ENCODE peak calls at places on chromosomes 3 and 15, in nine cellular contexts. A is GM12864; Y is fibroblast of the aortic adventitia; D is CD8-positive, alpha-beta T cell; T is heart right ventricle; U is neural progenitor cell; K is breast epithelium; E is A549; B is AG10803. Z is an unnamed sample.

GRCh38 chr3:97687734-97688133 is 76.8 kb upstream of the ARL6 start:
- DNase-seq in K (no peak), B (no peak), A (no peak), U (no peak), Y (no peak), T (no peak), E (no peak), D (no peak), Z (no peak)

GRCh38 chr15:78353093-78353492 is 12.9 kb downstream of the CRABP1 start:
- DNase-seq in K (no peak), D (no peak), B (no peak), U (no peak), A (no peak), E (peak; percentile 70), Y (peak; percentile 8), T (no peak), Z (no peak)

GRCh38 chr15:44194397-44195150 is 497 bp downstream of the FRMD5 start:
- DNase-seq in B (peak; percentile 20), D (peak; percentile 52), U (no peak), Y (peak; percentile 92), T (peak; percentile 20), K (no peak), E (peak; percentile 48), A (no peak), Z (no peak)

GRCh38 chr3:99864289-99864688 is 46.6 kb downstream of the CMSS1 start:
- DNase-seq in Y (no peak), U (no peak), E (no peak), T (no peak), A (no peak), D (no peak), B (no peak), K (no peak), Z (no peak)

GRCh38 chr15:42772126-42772525 is 35.2 kb upstream of the CDAN1 start:
- DNase-seq in D (no peak), T (peak; percentile 25), E (no peak), U (no peak), K (no peak), Y (peak; percentile 26), A (no peak), B (no peak), Z (no peak)

GRCh38 chr3:189517981-189518380 is 113.2 kb upstream of the TP63 start:
- DNase-seq in E (no peak), A (no peak), K (no peak), T (no peak), B (no peak), Y (no peak), U (no peak), D (no peak), Z (no peak)

GRCh38 chr3:52896613-52897012 is 735 bp downstream of the STIMATE start:
- DNase-seq in B (no peak), K (no peak), Y (no peak), D (no peak), E (no peak), A (no peak), U (peak; percentile 40), T (no peak), Z (no peak)

GRCh38 chr15:79168922-79169322 is 78.3 kb upstream of the RASGRF1 start:
- DNase-seq in D (no peak), Y (peak; percentile 51), E (peak; percentile 48), K (no peak), B (no peak), A (no peak), T (peak; percentile 22), U (peak; percentile 81), Z (no peak)

GRCh38 chr3:140403559-140403958 is 274.3 kb upstream of the TRIM42 start:
- DNase-seq in K (no peak), D (no peak), E (no peak), B (no peak), A (no peak), Y (no peak), T (no peak), U (no peak), Z (no peak)

GRCh38 chr3:69504232-69504631 is 118.3 kb upstream of the FRMD4B start:
- DNase-seq in K (no peak), T (no peak), A (no peak), B (no peak), E (no peak), D (no peak), U (no peak), Y (peak; percentile 18), Z (no peak)

DNA sequence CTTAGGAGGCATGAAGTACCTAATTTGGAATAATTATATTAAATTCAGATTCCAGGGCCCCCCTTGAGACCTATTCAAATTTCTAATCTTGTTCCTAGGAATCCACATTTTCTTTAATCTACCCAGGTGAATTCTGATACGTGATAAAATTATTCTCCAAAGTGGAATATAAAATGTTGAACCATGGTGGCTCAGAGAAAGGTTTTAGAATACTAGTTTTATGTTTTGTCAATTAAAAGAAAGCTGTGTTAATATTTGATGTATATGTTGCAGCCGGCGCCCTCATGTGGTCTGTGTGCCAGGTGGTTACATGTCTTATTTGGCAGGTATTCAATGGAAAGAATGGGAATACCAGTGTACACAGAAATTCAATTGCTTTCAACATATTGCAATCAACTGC is 321.8 kb downstream of the FEZF2 start:
- DNase-seq in Y (peak; percentile 39), D (no peak), A (no peak), U (peak; percentile 37), K (no peak), B (peak; percentile 11), E (peak; percentile 7), T (peak; percentile 13), Z (no peak)
- TF ChIP-seq CTCF in Y (peak; percentile 16), D (no peak), A (no peak), U (peak; percentile 61), K (no peak), B (peak; percentile 35), E (no peak), T (no peak), Z (peak; percentile 51)

DNA sequence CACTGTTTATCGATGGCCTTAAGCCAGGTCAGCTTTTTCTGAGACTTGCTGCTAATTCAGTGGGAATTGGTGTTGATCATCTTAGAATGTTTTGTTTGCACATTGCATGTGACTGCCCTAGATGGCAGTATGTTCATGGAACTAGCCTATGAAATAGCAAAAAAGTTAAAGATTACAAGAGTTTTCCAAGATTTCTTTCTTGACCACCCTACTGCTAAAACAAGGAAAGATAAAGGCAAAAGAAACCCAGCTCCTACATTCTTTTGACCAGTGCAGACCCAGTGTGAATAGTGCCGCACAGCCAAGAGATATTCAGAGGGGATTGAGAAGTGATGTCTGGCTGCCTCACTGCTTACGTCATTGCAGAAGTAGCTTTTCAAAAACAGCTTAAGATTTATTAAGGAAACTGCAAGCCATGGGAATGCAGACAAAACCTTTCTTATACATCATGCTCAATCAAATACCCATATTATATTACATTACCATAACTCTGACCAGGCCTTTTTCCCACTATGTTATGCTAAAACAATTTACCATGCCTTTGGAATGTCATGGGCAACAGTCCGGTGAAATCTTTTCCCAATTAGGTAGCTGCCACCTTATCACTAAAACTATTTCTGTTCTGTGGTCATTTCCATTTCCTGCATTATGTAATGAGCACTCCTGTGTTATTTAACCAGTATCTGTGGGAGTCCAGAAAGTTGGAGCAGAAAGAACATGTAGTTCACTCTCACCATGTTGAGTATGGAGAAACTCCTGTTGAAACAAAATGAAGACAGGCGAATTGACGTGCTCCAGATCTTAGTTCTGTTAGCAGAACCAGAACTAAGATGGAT is 6.0 kb downstream of the PHLDB2 start:
- DNase-seq in A (no peak), U (no peak), Y (peak; percentile 96), E (peak; percentile 26), D (no peak), T (no peak), B (peak; percentile 88), K (no peak), Z (no peak)
- TF ChIP-seq CTCF in A (no peak), U (no peak), Y (peak; percentile 40), E (peak; percentile 58), D (no peak), T (no peak), B (peak; percentile 58), K (no peak), Z (no peak)

DNA sequence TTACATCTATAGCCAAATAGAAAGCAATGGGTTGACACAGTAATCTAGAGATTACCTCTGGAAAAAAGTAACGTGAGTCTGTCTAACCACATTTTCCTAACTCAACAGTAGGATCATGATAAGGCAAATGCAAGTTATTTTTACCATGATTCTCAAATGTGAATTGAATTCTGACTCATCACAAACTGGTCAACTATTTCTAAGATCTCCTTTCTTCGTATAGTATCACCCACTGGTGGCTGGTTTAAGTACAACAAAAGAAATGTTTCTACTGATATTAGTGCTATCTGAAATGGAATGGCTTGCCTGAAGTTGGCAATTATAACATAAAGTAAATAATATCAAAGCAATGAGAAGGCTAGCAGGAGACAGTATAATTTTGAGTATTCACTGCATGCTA is 102.2 kb downstream of the ABI3BP start:
- DNase-seq in U (no peak), B (peak; percentile 37), K (no peak), E (peak; percentile 17), A (no peak), D (no peak), T (no peak), Y (peak; percentile 86), Z (no peak)
- TF ChIP-seq CTCF in U (no peak), B (peak; percentile 46), K (no peak), E (no peak), A (no peak), D (no peak), T (no peak), Y (peak; percentile 64), Z (no peak)

DNA sequence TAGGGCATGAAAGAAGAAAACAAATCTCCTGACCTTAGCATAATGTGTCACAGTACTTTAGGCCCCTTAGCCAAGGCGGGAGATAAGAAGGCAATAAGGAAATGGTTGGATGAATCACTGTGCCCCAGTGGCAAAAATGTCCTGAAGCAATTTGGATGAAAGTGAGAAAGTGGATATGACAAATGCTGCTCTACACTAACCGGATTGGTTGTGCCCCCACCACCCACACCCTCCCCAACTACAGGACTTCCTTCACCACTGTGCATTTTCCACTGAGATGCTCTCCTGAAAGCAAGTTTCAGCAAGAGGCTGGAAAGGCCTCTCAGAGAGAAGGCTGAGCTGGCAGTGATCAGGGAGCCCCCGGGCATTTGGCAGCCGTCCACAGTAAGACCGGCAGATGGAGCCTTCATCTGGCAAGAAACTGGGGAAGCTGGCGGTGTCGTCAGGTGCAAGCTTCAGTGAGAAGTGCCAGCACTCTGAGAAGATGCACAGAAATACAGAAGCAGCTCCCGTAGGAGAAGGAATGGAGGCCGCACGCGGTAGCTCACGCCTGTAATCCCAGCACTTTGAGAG is 63.8 kb downstream of the ATP1B3 start:
- DNase-seq in B (peak; percentile 58), T (no peak), D (no peak), K (peak; percentile 86), U (peak; percentile 15), A (no peak), E (peak; percentile 48), Y (peak; percentile 64), Z (no peak)
- TF ChIP-seq CTCF in B (no peak), T (no peak), D (no peak), K (no peak), U (peak; percentile 16), A (no peak), E (no peak), Y (no peak), Z (no peak)

Z was measured in neural crest cell.